ENCODE peak calls at places on chromosomes 1 and 21, in eight cellular contexts. F is activated CD8-positive, alpha-beta T cell treated with anti-CD3 and anti-CD28 coated beads for 36 hours; G is Calu3; D is brain microvascular endothelial cell; E is tibial artery; T is RWPE1; O is breast epithelium; W is B cell. A is an unnamed sample.

GRCh38 chr1:75514270-75514669 is 96.6 kb downstream of the SLC44A5 start:
- DNase-seq in G (no peak), D (no peak), T (no peak), O (no peak), F (no peak), W (no peak), E (no peak), A (no peak)

GRCh38 chr1:197130677-197131304 is 15.7 kb downstream of the ASPM start:
- DNase-seq in T (peak; percentile 58), G (no peak), E (no peak), W (no peak), F (no peak), O (no peak), D (peak; percentile 38), A (no peak)

GRCh38 chr1:214838351-214838750 is 235.4 kb downstream of the CENPF start:
- DNase-seq in G (no peak), O (no peak), T (no peak), E (no peak), W (no peak), D (peak; percentile 75), F (no peak), A (no peak)

GRCh38 chr21:46322351-46323226 is 1.1 kb downstream of the C21orf58 start:
- DNase-seq in E (no peak), F (peak; percentile 38), O (no peak), T (no peak), D (peak; percentile 42), W (no peak), G (no peak), A (no peak)

GRCh38 chr1:7940745-7941436 is at the start of gene TNFRSF9:
- DNase-seq in E (no peak), W (peak; percentile 45), G (peak; percentile 64), T (peak; percentile 57), D (peak; percentile 82), O (no peak), F (peak; percentile 97), A (peak; percentile 77)

GRCh38 chr1:3021233-3021671 is at the start of gene ACTRT2:
- DNase-seq in D (no peak), F (no peak), T (no peak), W (no peak), G (no peak), E (peak; percentile 62), O (peak; percentile 30), A (no peak)

GRCh38 chr1:85554630-85555327 is 25.8 kb upstream of the CCN1 start:
- DNase-seq in O (no peak), D (no peak), F (no peak), E (no peak), T (no peak), G (no peak), W (no peak), A (no peak)

GRCh38 chr1:161835963-161836362 is 69.8 kb downstream of the ATF6 start:
- DNase-seq in T (no peak), D (no peak), O (no peak), G (no peak), F (no peak), E (no peak), W (no peak), A (no peak)

GRCh38 chr1:158806909-158807601 is 24.1 kb upstream of the MNDA start:
- DNase-seq in W (no peak), T (no peak), G (no peak), O (no peak), F (no peak), D (no peak), E (no peak), A (no peak)

GRCh38 chr1:180365039-180365438 is 135.0 kb downstream of the LHX4 start:
- DNase-seq in F (no peak), T (no peak), D (no peak), G (peak; percentile 20), O (no peak), W (no peak), E (no peak), A (no peak)

GRCh38 chr1:39387452-39387851 is 104.0 kb upstream of the BMP8A start:
- DNase-seq in W (no peak), T (peak; percentile 68), F (peak; percentile 6), O (no peak), G (peak; percentile 36), D (peak; percentile 79), E (no peak), A (no peak)

GRCh38 chr1:59509341-59509869 is 212.5 kb downstream of the FGGY start:
- DNase-seq in G (no peak), O (no peak), W (no peak), T (no peak), D (no peak), F (no peak), E (no peak), A (no peak)

GRCh38 chr1:209651148-209651547 is 1.1 kb downstream of the LAMB3 start:
- DNase-seq in W (no peak), O (peak; percentile 78), G (peak; percentile 91), T (peak; percentile 89), E (peak; percentile 83), D (peak; percentile 79), F (peak; percentile 79), A (peak; percentile 65)

GRCh38 chr1:9097947-9098705 is 28.7 kb upstream of the SLC2A5 start:
- DNase-seq in T (no peak), F (no peak), O (no peak), D (no peak), E (no peak), W (no peak), G (no peak), A (no peak)

GRCh38 chr1:248821101-248821500 is 4.6 kb downstream of the SH3BP5L start:
- DNase-seq in E (peak; percentile 63), T (no peak), O (no peak), G (no peak), D (peak; percentile 80), W (no peak), F (no peak), A (no peak)

GRCh38 chr1:15501208-15502032 is 22.6 kb downstream of the CASP9 start:
- DNase-seq in G (peak; percentile 65), T (peak; percentile 68), E (no peak), W (no peak), D (peak; percentile 53), F (peak; percentile 80), O (no peak), A (peak; percentile 80)

GRCh38 chr1:197224160-197224559 is 43.9 kb upstream of the CRB1 start:
- DNase-seq in E (no peak), G (no peak), W (no peak), T (no peak), D (no peak), O (no peak), F (no peak), A (no peak)

GRCh38 chr21:16532841-16533240 is 803.1 kb downstream of the USP25 start:
- DNase-seq in E (no peak), W (no peak), G (no peak), F (no peak), D (no peak), O (no peak), T (no peak), A (no peak)

DNA sequence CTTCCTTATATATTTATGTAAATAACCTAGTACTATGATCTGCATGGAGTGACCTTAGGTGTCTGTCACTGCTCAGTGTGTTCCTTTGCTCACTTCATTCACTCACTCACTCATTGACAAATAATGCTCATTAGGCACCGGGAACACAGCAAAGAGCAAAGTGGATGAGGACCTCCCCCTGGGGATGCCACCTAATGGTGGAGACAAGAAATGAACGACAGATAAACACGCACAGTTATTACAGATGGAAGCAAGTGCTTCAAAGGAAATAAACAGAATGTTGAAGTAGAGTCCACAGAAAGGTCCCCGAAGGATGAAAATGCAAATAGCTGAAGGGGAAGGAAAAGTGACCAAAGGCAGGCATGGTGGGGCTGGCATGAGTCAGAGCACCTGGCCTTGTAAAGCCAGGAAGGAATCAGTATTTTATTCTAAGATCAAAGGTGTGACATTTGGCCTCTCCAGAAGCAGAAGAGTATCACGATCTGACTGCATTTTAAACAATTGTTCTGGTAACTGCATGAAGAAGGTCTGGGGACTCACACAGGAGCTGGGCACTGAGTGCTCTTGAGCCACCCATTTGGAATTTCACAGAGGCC is 23.1 kb downstream of the MAB21L3 start:
- DNase-seq in W (no peak), O (no peak), E (no peak), T (no peak), D (no peak), F (no peak), G (no peak), A (no peak)
- TF ChIP-seq CTCF in W (no peak), O (no peak), E (no peak), T (no peak), D (peak; percentile 50), F (peak; percentile 53), G (no peak), A (peak; percentile 17)

DNA sequence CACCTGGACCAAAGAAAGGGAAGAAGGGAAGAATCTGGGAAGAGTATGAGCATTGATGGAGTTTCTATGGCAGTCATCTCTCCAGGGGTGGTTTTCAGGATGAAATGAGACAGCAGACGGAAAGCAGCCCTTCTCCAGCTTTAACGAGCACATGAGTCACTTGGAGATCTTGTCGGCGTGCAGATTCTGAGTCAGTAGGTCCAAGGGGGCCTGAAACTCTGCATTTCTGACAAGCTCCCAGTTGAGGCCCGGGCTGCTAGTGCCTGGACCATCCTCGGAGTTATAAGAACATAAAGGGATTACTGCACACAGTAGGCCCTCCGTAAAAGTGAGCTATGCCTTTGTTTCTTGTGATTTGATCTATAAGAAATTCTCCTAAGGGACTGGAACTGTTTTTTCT is 17.6 kb downstream of the HSPG2 start:
- DNase-seq in D (peak; percentile 74), T (no peak), E (no peak), F (no peak), G (no peak), W (no peak), O (no peak), A (no peak)
- TF ChIP-seq CTCF in D (no peak), T (no peak), E (no peak), F (no peak), G (no peak), W (no peak), O (no peak), A (no peak)

DNA sequence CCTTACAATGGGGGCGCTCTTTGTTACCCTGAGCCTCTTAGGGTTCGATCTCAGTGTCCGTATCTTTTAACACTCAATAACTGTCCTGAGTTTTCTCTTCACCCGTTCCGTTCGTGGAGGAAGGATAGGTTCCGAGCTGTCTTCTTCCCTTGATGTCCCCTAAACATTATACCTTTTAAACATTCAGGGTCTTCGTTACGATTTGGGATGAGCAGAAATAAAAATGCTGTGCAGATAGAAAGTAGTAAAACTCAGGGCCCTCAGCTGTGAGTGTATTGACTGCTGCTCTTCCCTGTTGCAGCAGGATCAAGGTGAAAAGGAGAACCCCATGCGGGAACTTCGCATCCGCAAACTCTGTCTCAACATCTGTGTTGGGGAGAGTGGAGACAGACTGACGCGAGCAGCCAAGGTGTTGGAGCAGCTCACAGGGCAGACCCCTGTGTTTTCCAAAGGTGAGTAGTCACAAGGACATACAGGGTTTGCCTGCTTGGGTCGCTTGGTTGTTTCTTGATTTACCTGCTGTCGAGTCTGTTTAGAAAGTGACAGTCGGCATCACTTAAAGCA is 784 bp downstream of the RPL11 start:
- DNase-seq in E (no peak), F (no peak), D (no peak), O (no peak), W (no peak), T (no peak), G (peak; percentile 2), A (no peak)
- TF ChIP-seq CTCF in E (no peak), F (no peak), D (no peak), O (no peak), W (no peak), T (no peak), G (no peak), A (no peak)

GRCh38 chr1:82979593-82980230 is 1019.2 kb downstream of the TTLL7 start:
- DNase-seq in F (no peak), E (no peak), G (no peak), W (peak; percentile 70), T (no peak), O (no peak), D (no peak), A (peak; percentile 29)

GRCh38 chr1:82972841-82973553 is 1025.9 kb downstream of the TTLL7 start:
- DNase-seq in O (no peak), G (no peak), T (no peak), D (no peak), E (no peak), W (no peak), F (no peak), A (no peak)

GRCh38 chr1:82978461-82979324 is 1020.2 kb downstream of the TTLL7 start:
- DNase-seq in D (no peak), O (no peak), G (no peak), F (no peak), T (no peak), E (no peak), W (no peak), A (no peak)
- TF ChIP-seq CTCF in D (no peak), O (no peak), G (no peak), F (no peak), T (no peak), E (no peak), W (no peak), A (no peak)

A was measured in GM13976.